ENCODE peak calls at places on chromosomes 11 and 22, in ten cellular contexts. F is CD4-positive, alpha-beta memory T cell; I is activated T-helper 1 cell treated with anti-CD3 and anti-CD28 coated beads, Interleukin-12 subunit alpha, Interleukin-12 subunit beta, Interleukin-2, Interleukin-4 antibody, amounts not matched to agents 30 ng/mL and 10 ng/mL and 1 ng/mL, durations not matched to agents 14 hours and 24 hours and 36 hours; Y is AG10803; L is skeletal muscle cell; Z is fibroblast of the aortic adventitia; W is kidney glomerular epithelial cell; A is CD4-positive, alpha-beta T cell; C is NCI-H526 treated with DMSO at 0.1 percent for 48 hours; O is memory B cell. T is an unnamed sample.

GRCh38 chr11:12802418-12803085 is 128.3 kb downstream of the TEAD1 start:
- DNase-seq in A (no peak), I (no peak), O (no peak), W (peak; percentile 100), C (peak; percentile 91), F (no peak), Z (peak; percentile 60), Y (no peak), L (no peak), T (peak; percentile 81)

GRCh38 chr11:2214527-2215229 is 43.1 kb upstream of the TH start:
- DNase-seq in O (no peak), Y (no peak), F (peak; percentile 13), A (no peak), W (no peak), I (no peak), C (peak; percentile 51), Z (no peak), L (no peak), T (no peak)

GRCh38 chr11:70303070-70303469 is 32.6 kb downstream of the PPFIA1 start:
- DNase-seq in W (no peak), Z (peak; percentile 98), O (no peak), L (peak; percentile 13), Y (peak; percentile 99), F (no peak), I (no peak), C (no peak), A (no peak), T (peak; percentile 56)

GRCh38 chr11:87300640-87301381 is 263.1 kb downstream of the TMEM135 start:
- DNase-seq in W (no peak), Y (no peak), C (no peak), A (no peak), L (no peak), O (no peak), F (no peak), Z (no peak), I (no peak), T (no peak)

GRCh38 chr22:45683680-45684079 is 12.0 kb downstream of the ATXN10 start:
- DNase-seq in Z (no peak), I (no peak), W (no peak), L (no peak), C (no peak), O (no peak), A (no peak), F (no peak), Y (no peak), T (no peak)

GRCh38 chr11:65496304-65497140 is 2.3 kb upstream of the MALAT1 start:
- DNase-seq in Z (peak; percentile 75), I (no peak), C (peak; percentile 85), W (no peak), L (no peak), O (no peak), A (no peak), Y (peak; percentile 73), F (no peak), T (peak; percentile 83)

GRCh38 chr11:108453207-108453835 is 14.0 kb downstream of the C11orf65 start:
- DNase-seq in W (no peak), C (no peak), Z (no peak), F (no peak), O (no peak), I (no peak), L (no peak), A (no peak), Y (no peak), T (no peak)

GRCh38 chr22:36510966-36511881 is 4.4 kb upstream of the FOXRED2 start:
- DNase-seq in Y (peak; percentile 48), A (peak; percentile 10), C (no peak), I (no peak), F (no peak), O (no peak), Z (peak; percentile 63), L (no peak), W (peak; percentile 86), T (peak; percentile 59)

T was measured in EH.